ENCODE peak calls at places on chromosomes 2 and 18, in eight cellular contexts. M is C1 segment of cervical spinal cord; J is neural progenitor cell; I is HFF-Myc; K is CD8-positive, alpha-beta T cell; R is A673; D is EH; V is stimulated activated naive CD4-positive, alpha-beta T cell treated with Interleukin-2 at 50 U/mL for 16 hours. B is an unnamed sample.

GRCh38 chr18:76529433-76529811 is 34.4 kb upstream of the ZNF516 start:
- DNase-seq in M (no peak), J (no peak), I (no peak), K (no peak), R (no peak), D (no peak), V (no peak), B (no peak)

GRCh38 chr2:138476186-138476585 is 25.4 kb upstream of the SPOPL start:
- DNase-seq in M (no peak), J (no peak), I (no peak), K (no peak), R (no peak), D (no peak), V (no peak), B (no peak)

GRCh38 chr2:209805351-209805750 is 33.7 kb downstream of the UNC80 start:
- DNase-seq in M (peak), J (no peak), I (no peak), K (no peak), R (no peak), D (no peak), V (no peak), B (no peak)

GRCh38 chr2:127165539-127165935 is 54.6 kb downstream of the CYP27C1 start:
- DNase-seq in M (no peak), J (no peak), I (no peak), K (no peak), R (no peak), D (peak), V (no peak), B (no peak)

GRCh38 chr18:8091042-8091441 is 518.2 kb upstream of the RAB12 start:
- DNase-seq in M (no peak), J (no peak), I (no peak), K (no peak), R (no peak), D (no peak), V (no peak), B (peak)

GRCh38 chr2:127014224-127014623 is 92.7 kb downstream of the BIN1 start:
- DNase-seq in M (no peak), J (no peak), I (no peak), K (no peak), R (no peak), D (no peak), V (no peak), B (no peak)

GRCh38 chr18:23534276-23534675 is 31.0 kb downstream of the RMC1 start:
- DNase-seq in M (no peak), J (no peak), I (no peak), K (no peak), R (no peak), D (no peak), V (no peak), B (no peak)

GRCh38 chr2:144320491-144320890 is 199.4 kb downstream of the ZEB2 start:
- DNase-seq in M (no peak), J (no peak), I (no peak), K (peak), R (peak), D (peak), V (peak), B (peak)

GRCh38 chr2:159758686-159759085 is 39.3 kb downstream of the CD302 start:
- DNase-seq in M (no peak), J (no peak), I (no peak), K (no peak), R (no peak), D (peak), V (no peak), B (peak)

GRCh38 chr18:47150824-47151366 is 595 bp upstream of the HDHD2 start:
- DNase-seq in M (no peak), J (peak), I (no peak), K (no peak), R (no peak), D (no peak), V (no peak), B (no peak)

GRCh38 chr2:149799296-149799695 is 211.7 kb upstream of the MMADHC start:
- DNase-seq in M (no peak), J (peak), I (peak), K (no peak), R (peak), D (peak), V (no peak), B (peak)

GRCh38 chr2:27202829-27203228 is 9.0 kb upstream of the ATRAID start:
- DNase-seq in M (no peak), J (no peak), I (no peak), K (no peak), R (peak), D (no peak), V (no peak), B (peak)

GRCh38 chr2:127829845-127830246 is 18.9 kb upstream of the WDR33 start:
- DNase-seq in M (no peak), J (no peak), I (peak), K (peak), R (no peak), D (no peak), V (peak), B (no peak)

GRCh38 chr18:74511823-74512222 is 15.7 kb downstream of the CNDP2 start:
- DNase-seq in M (no peak), J (no peak), I (no peak), K (no peak), R (no peak), D (no peak), V (no peak), B (no peak)

GRCh38 chr2:85709385-85709784 is 15.2 kb downstream of the GNLY start:
- DNase-seq in M (no peak), J (no peak), I (no peak), K (no peak), R (no peak), D (peak), V (no peak), B (peak)

GRCh38 chr2:71827973-71828372 is 319.7 kb downstream of the CYP26B1 start:
- DNase-seq in M (no peak), J (no peak), I (no peak), K (no peak), R (no peak), D (no peak), V (no peak), B (no peak)

GRCh38 chr2:134676960-134677359 is 41.8 kb downstream of the TMEM163 start:
- DNase-seq in M (no peak), J (no peak), I (no peak), K (no peak), R (no peak), D (no peak), V (peak), B (no peak)

GRCh38 chr2:71938659-71939587 is 208.7 kb downstream of the CYP26B1 start:
- DNase-seq in M (no peak), J (no peak), I (no peak), K (no peak), R (no peak), D (no peak), V (no peak), B (no peak)

GRCh38 chr2:235021752-235022151 is 69.9 kb downstream of the SH3BP4 start:
- DNase-seq in M (no peak), J (no peak), I (peak), K (no peak), R (peak), D (peak), V (no peak), B (peak)

GRCh38 chr2:202541137-202541536 is 93.6 kb upstream of the FAM117B start:
- DNase-seq in M (no peak), J (no peak), I (no peak), K (no peak), R (no peak), D (no peak), V (no peak), B (peak)

GRCh38 chr18:67517224-67517765 is 775 bp upstream of the DSEL start:
- DNase-seq in M (no peak), J (peak), I (no peak), K (no peak), R (no peak), D (peak), V (no peak), B (peak)

GRCh38 chr18:54679318-54680149 is 88.5 kb downstream of the DYNAP start:
- DNase-seq in M (no peak), J (peak), I (peak), K (no peak), R (peak), D (peak), V (no peak), B (peak)

GRCh38 chr2:48452108-48452507 is 77.8 kb upstream of the STON1 start:
- DNase-seq in M (no peak), J (peak), I (no peak), K (no peak), R (peak), D (no peak), V (no peak), B (no peak)

B was measured in cardiac fibroblast.